ENCODE peak calls at places on chromosomes 6 and 20, in five cellular contexts. Y is progenitor cell of endocrine pancreas, C is T-helper 2 cell, W is amniotic stem cell, N is GM06990. R is an unnamed sample.

GRCh38 chr6:30913721-30914075 is 340 bp upstream of the VARS2 start:
- DNase-seq in W (no peak), C (no peak), Y (no peak), N (no peak), R (no peak)

GRCh38 chr6:46392294-46392693 is 99.0 kb downstream of the RCAN2 start:
- DNase-seq in W (no peak), Y (no peak), C (no peak), N (no peak), R (no peak)

GRCh38 chr6:143583542-143584330 is 72.2 kb upstream of the FUCA2 start:
- DNase-seq in C (no peak), N (no peak), Y (no peak), W (no peak), R (no peak)

GRCh38 chr20:37042986-37043972 is 52.5 kb downstream of the RBL1 start:
- DNase-seq in W (no peak), Y (no peak), C (no peak), N (peak), R (peak)

GRCh38 chr20:22904905-22905304 is 130.2 kb upstream of the SSTR4 start:
- DNase-seq in Y (no peak), W (no peak), C (no peak), N (no peak), R (no peak)

GRCh38 chr6:139336488-139336887 is 38.0 kb downstream of the CITED2 start:
- DNase-seq in N (no peak), W (no peak), Y (no peak), C (no peak), R (no peak)

GRCh38 chr20:13425401-13425800 is 204.3 kb downstream of the ISM1 start:
- DNase-seq in N (no peak), Y (no peak), C (no peak), W (no peak), R (no peak)

GRCh38 chr20:23050847-23051627 is 1.6 kb upstream of the THBD start:
- DNase-seq in Y (peak), W (peak), C (no peak), N (peak), R (no peak)

GRCh38 chr20:54345301-54345724 is 130.1 kb upstream of the DOK5 start:
- DNase-seq in C (no peak), W (peak), N (no peak), Y (no peak), R (no peak)

GRCh38 chr20:53900380-53900999 is 169.9 kb downstream of the BCAS1 start:
- DNase-seq in Y (no peak), W (peak), N (no peak), C (no peak), R (no peak)